ENCODE peak calls at places on chromosomes 16 and 17, in ten cellular contexts. H is AG04450; N is HFF-Myc; W is BE2C; Q is MM.1S; U is AG10803; Z is epithelial cell of esophagus; D is effector memory CD4-positive, alpha-beta T cell; P is fibroblast of lung; X is fibroblast of the aortic adventitia. T is an unnamed sample.

GRCh38 chr17:82710499-82711232 is 5.8 kb upstream of the FN3KRP start:
- DNase-seq in Z (no peak), Q (no peak), P (no peak), N (no peak), U (no peak), H (no peak), D (no peak), W (no peak), X (no peak), T (no peak)

GRCh38 chr16:21184834-21185233 is 26.4 kb downstream of the LDAF1 start:
- DNase-seq in D (no peak), U (no peak), W (no peak), Z (peak; percentile 59), N (no peak), Q (no peak), X (no peak), H (no peak), P (no peak), T (no peak)

GRCh38 chr16:23398987-23399805 is 53.8 kb downstream of the COG7 start:
- DNase-seq in H (no peak), D (no peak), X (peak; percentile 4), Q (no peak), N (no peak), Z (no peak), P (peak; percentile 25), U (no peak), W (no peak), T (no peak)

GRCh38 chr17:79874329-79874981 is 35.2 kb upstream of the CBX4 start:
- DNase-seq in W (no peak), X (peak; percentile 31), N (no peak), U (peak; percentile 5), Z (peak; percentile 65), Q (peak; percentile 51), H (no peak), P (peak; percentile 20), D (no peak), T (peak; percentile 66)

GRCh38 chr17:14133104-14133503 is 63.8 kb downstream of the COX10 start:
- DNase-seq in P (no peak), H (no peak), Q (no peak), Z (no peak), U (no peak), W (no peak), N (no peak), D (no peak), X (no peak), T (no peak)

GRCh38 chr17:74994440-74994839 is 7.0 kb downstream of the CDR2L start:
- DNase-seq in W (no peak), H (no peak), X (peak; percentile 61), Q (no peak), Z (peak; percentile 65), U (peak; percentile 78), N (no peak), P (peak; percentile 83), D (no peak), T (no peak)

GRCh38 chr17:60356947-60357346 is 35.0 kb downstream of the USP32 start:
- DNase-seq in U (peak; percentile 39), Z (peak; percentile 7), D (no peak), X (peak; percentile 74), H (no peak), Q (no peak), N (no peak), W (no peak), P (peak; percentile 40), T (no peak)

GRCh38 chr16:11675561-11676511 is 7.6 kb downstream of the SNN start:
- DNase-seq in Q (peak; percentile 62), Z (peak; percentile 47), D (no peak), X (no peak), W (peak; percentile 82), U (no peak), N (no peak), P (peak; percentile 40), H (no peak), T (no peak)

DNA sequence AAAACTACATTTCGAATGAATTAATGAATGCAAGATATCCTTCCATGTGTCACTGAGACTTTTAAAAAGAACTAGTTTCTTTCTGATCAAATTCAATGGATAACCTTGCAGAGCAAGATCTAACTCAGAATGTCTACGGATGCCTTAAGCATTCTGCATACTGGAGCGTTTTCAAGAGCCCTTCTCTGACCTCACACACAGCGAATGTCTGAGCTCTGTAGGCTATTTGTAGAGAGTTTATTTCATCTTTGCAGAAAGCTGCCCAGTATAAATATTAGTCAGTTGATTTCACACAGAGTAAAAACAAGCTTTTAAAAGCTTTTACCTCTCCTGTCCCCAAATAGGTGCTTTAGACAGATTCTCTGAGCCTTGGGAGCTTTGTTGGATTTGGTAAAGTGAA is 165.0 kb downstream of the RBFOX1 start:
- DNase-seq in U (no peak), W (no peak), P (no peak), X (no peak), N (no peak), D (no peak), H (no peak), Z (no peak), Q (no peak), T (no peak)
- H3K4me3 ChIP-seq in U (no peak overlapping the region), W (no peak overlapping the region), P (no peak overlapping the region), X (no peak overlapping the region), N (no peak overlapping the region), D (no peak overlapping the region), H (no peak overlapping the region), Z (no peak overlapping the region), Q (no peak overlapping the region), T (no peak overlapping the region)

DNA sequence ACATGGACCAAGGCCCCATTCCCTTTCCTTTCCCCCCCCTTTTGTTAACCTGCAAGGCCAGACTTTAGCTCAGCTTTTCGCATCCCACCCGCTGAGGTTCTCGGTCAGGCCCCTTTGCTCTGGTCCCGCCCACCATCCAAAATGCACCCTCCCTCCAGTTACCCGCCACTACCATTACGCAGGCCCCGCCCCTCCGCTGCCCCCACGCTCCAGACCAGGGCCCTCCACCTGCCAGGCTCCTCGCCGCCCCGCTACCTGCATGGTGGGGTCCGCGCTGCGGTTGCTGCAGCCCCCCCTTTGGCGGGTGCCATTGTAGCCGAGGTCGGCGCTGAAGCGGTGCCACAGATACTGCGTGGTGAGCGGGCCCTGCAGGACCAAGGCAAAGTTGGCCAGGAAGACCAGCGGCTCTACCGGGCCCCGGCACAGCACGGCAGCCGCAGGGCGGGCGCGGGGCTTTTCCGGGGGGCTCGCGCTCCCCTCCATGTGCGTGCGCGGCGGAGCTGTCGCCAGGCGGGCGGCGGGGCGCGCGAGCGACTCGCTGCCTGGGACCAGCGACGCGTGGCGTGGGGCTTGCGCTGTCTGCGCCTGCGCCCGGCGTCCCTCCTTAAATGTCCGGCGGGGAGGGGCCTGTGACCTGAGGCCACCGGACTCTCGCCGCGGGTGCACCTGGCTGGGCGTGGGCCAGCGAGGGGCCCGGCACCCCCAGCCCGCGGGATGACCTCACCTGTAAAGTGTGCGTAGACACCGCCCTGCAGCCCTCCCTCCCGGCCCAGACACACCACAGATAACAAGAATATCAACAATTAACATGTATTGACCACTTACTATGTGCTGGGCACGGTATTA is at the start of gene SLC46A1:
- DNase-seq in Q (peak; percentile 24), W (peak; percentile 51), X (peak; percentile 34), H (no peak), N (no peak), D (no peak), U (peak; percentile 26), P (peak; percentile 38), Z (peak; percentile 17), T (no peak)
- H3K4me3 ChIP-seq in Q (peak within 1 kb of the TSS; percentile 67), W (peak within 1 kb of the TSS; percentile 62), X (peak within 1 kb of the TSS; percentile 79), H (peak within 1 kb of the TSS; percentile 72), N (peak within 1 kb of the TSS; percentile 63), D (peak within 1 kb of the TSS; percentile 80), U (peak within 1 kb of the TSS; percentile 68), P (peak within 1 kb of the TSS; percentile 59), Z (peak within 1 kb of the TSS; percentile 49), T (peak within 1 kb of the TSS; percentile 31)

DNA sequence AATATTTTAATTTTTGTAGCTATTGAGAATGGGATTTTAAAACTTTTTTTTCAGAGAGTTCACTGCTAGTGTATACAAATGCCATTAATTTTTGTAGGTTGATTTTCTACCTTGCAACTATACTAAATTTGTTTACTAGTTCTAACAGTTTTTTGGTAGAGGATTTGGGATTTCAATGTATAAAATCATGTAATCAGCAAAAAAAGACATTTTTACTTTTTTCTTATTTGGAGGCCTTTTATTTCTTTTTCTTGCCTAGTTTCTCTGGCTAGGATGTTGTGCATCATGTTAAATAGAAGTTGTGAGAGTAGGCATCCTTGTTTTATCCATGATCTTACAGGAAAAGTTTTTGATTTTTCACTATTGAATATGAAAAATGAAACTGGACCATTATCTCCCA is 602.9 kb upstream of the KIF2B start:
- DNase-seq in U (no peak), X (no peak), Z (no peak), N (no peak), W (no peak), P (no peak), H (no peak), D (no peak), Q (no peak), T (no peak)
- H3K4me3 ChIP-seq in U (no peak overlapping the region), X (no peak overlapping the region), Z (no peak overlapping the region), N (no peak overlapping the region), W (no peak overlapping the region), P (no peak overlapping the region), H (no peak overlapping the region), D (no peak overlapping the region), Q (no peak overlapping the region), T (no peak overlapping the region)

GRCh38 chr16:37511-37910 is 15.9 kb downstream of the POLR3K start:
- DNase-seq in Z (peak; percentile 37), Q (no peak), X (no peak), D (no peak), H (no peak), W (no peak), U (no peak), P (no peak), N (no peak), T (no peak)

GRCh38 chr16:33877-34707 is 19.3 kb downstream of the POLR3K start:
- DNase-seq in U (no peak), Z (no peak), D (no peak), H (no peak), N (no peak), P (no peak), Q (no peak), W (no peak), X (no peak), T (no peak)

GRCh38 chr16:35776-36305 is 17.6 kb downstream of the POLR3K start:
- DNase-seq in N (no peak), W (no peak), Z (no peak), U (no peak), D (no peak), Q (no peak), H (no peak), X (no peak), P (no peak), T (no peak)

GRCh38 chr16:36336-36984 is 16.9 kb downstream of the POLR3K start:
- DNase-seq in P (no peak), U (no peak), Z (no peak), H (no peak), Q (no peak), N (no peak), W (no peak), X (no peak), D (no peak), T (no peak)

DNA sequence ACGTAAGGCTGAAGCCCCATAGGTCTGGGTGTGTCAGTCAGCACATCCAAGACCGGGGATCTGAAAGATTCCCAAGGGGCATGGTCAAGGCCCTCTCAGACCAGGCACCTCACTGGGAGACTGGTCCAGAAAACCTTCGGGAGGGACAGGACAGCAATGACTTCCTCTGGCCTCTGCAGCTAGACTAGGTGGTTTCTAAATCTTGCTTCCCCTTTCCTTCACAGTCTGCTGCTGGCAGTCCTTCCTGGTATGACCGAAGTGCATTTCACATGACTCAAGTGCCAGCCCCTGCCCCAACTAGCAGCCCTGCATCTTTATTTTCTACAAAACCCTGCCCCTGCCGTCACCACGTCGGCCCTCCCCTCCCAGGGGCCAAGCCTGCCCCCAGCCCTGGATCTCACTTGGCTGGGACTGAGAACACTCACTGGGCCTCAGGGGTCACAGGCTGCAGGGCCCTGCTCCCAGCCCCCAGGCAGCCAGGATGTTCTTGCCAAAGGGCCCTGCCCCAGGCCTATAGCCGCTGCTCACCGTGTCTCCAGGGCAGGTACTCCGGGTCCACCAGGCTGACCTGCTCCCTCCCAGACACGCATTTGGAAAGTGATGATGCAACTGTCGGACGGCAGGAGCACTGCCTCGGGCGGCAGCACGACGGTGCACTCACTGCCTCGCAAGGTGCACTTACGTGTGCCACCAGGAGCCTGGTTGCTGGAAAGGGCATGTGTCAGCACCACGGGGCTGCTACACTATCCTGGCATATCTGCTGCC is 18.2 kb downstream of the POLR3K start:
- DNase-seq in U (no peak), Q (no peak), N (no peak), P (no peak), W (no peak), H (no peak), Z (peak; percentile 22), D (no peak), X (no peak), T (no peak)
- H3K4me3 ChIP-seq in U (no peak overlapping the region), Q (no peak overlapping the region), N (no peak overlapping the region), P (no peak overlapping the region), W (no peak overlapping the region), H (no peak overlapping the region), Z (no peak overlapping the region), D (no peak overlapping the region), X (no peak overlapping the region), T (no peak overlapping the region)

T was measured in Jurkat, Clone E6-1.